ENCODE peak calls at places on chromosome 16, in ten cellular contexts. One of them, this sample, is unnamed.

GRCh38 chr16:57619606-57620315 is 8.7 kb upstream of the ADGRG1 start:
- DNase-seq in cardiac fibroblast: no peak
- DNase-seq in NCI-H146: peak
- DNase-seq in psoas muscle: no peak
- DNase-seq in SIG-M5: no peak
- DNase-seq in DMS153: peak
- DNase-seq in dermis blood vessel endothelial cell: no peak
- DNase-seq in substantia nigra: no peak
- DNase-seq in left ventricle myocardium superior: no peak
- DNase-seq in AG09309: no peak
- DNase-seq in this sample: no peak

GRCh38 chr16:28309811-28310311 is 17.5 kb downstream of the SBK1 start:
- DNase-seq in psoas muscle: no peak
- DNase-seq in AG09309: no peak
- DNase-seq in cardiac fibroblast: no peak
- DNase-seq in DMS153: no peak
- DNase-seq in SIG-M5: no peak
- DNase-seq in left ventricle myocardium superior: peak
- DNase-seq in substantia nigra: no peak
- DNase-seq in dermis blood vessel endothelial cell: no peak
- DNase-seq in NCI-H146: no peak
- DNase-seq in this sample: peak

GRCh38 chr16:69619514-69619913 is 53.7 kb downstream of the NFAT5 start:
- DNase-seq in dermis blood vessel endothelial cell: peak
- DNase-seq in SIG-M5: no peak
- DNase-seq in DMS153: no peak
- DNase-seq in left ventricle myocardium superior: no peak
- DNase-seq in cardiac fibroblast: peak
- DNase-seq in substantia nigra: no peak
- DNase-seq in psoas muscle: no peak
- DNase-seq in AG09309: no peak
- DNase-seq in NCI-H146: no peak
- DNase-seq in this sample: no peak

GRCh38 chr16:8963010-8963824 is 489 bp downstream of the USP7 start:
- DNase-seq in psoas muscle: peak
- DNase-seq in AG09309: no peak
- DNase-seq in dermis blood vessel endothelial cell: peak
- DNase-seq in cardiac fibroblast: no peak
- DNase-seq in NCI-H146: peak
- DNase-seq in DMS153: no peak
- DNase-seq in substantia nigra: no peak
- DNase-seq in SIG-M5: no peak
- DNase-seq in left ventricle myocardium superior: no peak
- DNase-seq in this sample: no peak

GRCh38 chr16:82391690-82392089 is 221.7 kb upstream of the MPHOSPH6 start:
- DNase-seq in SIG-M5: no peak
- DNase-seq in cardiac fibroblast: no peak
- DNase-seq in NCI-H146: no peak
- DNase-seq in substantia nigra: no peak
- DNase-seq in left ventricle myocardium superior: no peak
- DNase-seq in AG09309: no peak
- DNase-seq in DMS153: no peak
- DNase-seq in psoas muscle: no peak
- DNase-seq in dermis blood vessel endothelial cell: no peak
- DNase-seq in this sample: no peak

GRCh38 chr16:64580558-64580957 is 541.3 kb downstream of the CDH11 start:
- DNase-seq in DMS153: no peak
- DNase-seq in left ventricle myocardium superior: no peak
- DNase-seq in substantia nigra: no peak
- DNase-seq in psoas muscle: no peak
- DNase-seq in SIG-M5: no peak
- DNase-seq in dermis blood vessel endothelial cell: no peak
- DNase-seq in AG09309: no peak
- DNase-seq in cardiac fibroblast: no peak
- DNase-seq in NCI-H146: no peak
- DNase-seq in this sample: no peak

GRCh38 chr16:69187891-69188451 is 1.0 kb downstream of the SNTB2 start:
- DNase-seq in dermis blood vessel endothelial cell: peak
- DNase-seq in left ventricle myocardium superior: peak
- DNase-seq in AG09309: no peak
- DNase-seq in NCI-H146: peak
- DNase-seq in substantia nigra: no peak
- DNase-seq in DMS153: no peak
- DNase-seq in cardiac fibroblast: peak
- DNase-seq in SIG-M5: no peak
- DNase-seq in psoas muscle: peak
- DNase-seq in this sample: peak

GRCh38 chr16:81511371-81511770 is 66.8 kb downstream of the CMIP start:
- DNase-seq in left ventricle myocardium superior: no peak
- DNase-seq in cardiac fibroblast: peak
- DNase-seq in substantia nigra: no peak
- DNase-seq in NCI-H146: no peak
- DNase-seq in DMS153: no peak
- DNase-seq in dermis blood vessel endothelial cell: peak
- DNase-seq in AG09309: no peak
- DNase-seq in SIG-M5: no peak
- DNase-seq in psoas muscle: no peak
- DNase-seq in this sample: no peak

GRCh38 chr16:72938426-72939164 is 109.3 kb downstream of the ZFHX3 start:
- DNase-seq in DMS153: no peak
- DNase-seq in SIG-M5: no peak
- DNase-seq in left ventricle myocardium superior: peak
- DNase-seq in substantia nigra: no peak
- DNase-seq in cardiac fibroblast: peak
- DNase-seq in AG09309: no peak
- DNase-seq in NCI-H146: no peak
- DNase-seq in dermis blood vessel endothelial cell: peak
- DNase-seq in psoas muscle: peak
- DNase-seq in this sample: no peak

GRCh38 chr16:12260647-12261262 is 284.2 kb downstream of the SNX29 start:
- DNase-seq in DMS153: no peak
- DNase-seq in NCI-H146: peak
- DNase-seq in left ventricle myocardium superior: peak
- DNase-seq in SIG-M5: no peak
- DNase-seq in psoas muscle: no peak
- DNase-seq in substantia nigra: no peak
- DNase-seq in cardiac fibroblast: peak
- DNase-seq in dermis blood vessel endothelial cell: peak
- DNase-seq in AG09309: no peak
- DNase-seq in this sample: no peak

GRCh38 chr16:8831450-8832382 is 34.1 kb downstream of the PMM2 start:
- DNase-seq in substantia nigra: no peak
- DNase-seq in DMS153: no peak
- DNase-seq in left ventricle myocardium superior: no peak
- DNase-seq in NCI-H146: no peak
- DNase-seq in dermis blood vessel endothelial cell: no peak
- DNase-seq in psoas muscle: no peak
- DNase-seq in cardiac fibroblast: no peak
- DNase-seq in SIG-M5: no peak
- DNase-seq in AG09309: no peak
- DNase-seq in this sample: no peak

GRCh38 chr16:14375132-14375491 is 254.9 kb downstream of the PARN start:
- DNase-seq in left ventricle myocardium superior: no peak
- DNase-seq in SIG-M5: no peak
- DNase-seq in substantia nigra: no peak
- DNase-seq in psoas muscle: no peak
- DNase-seq in DMS153: no peak
- DNase-seq in dermis blood vessel endothelial cell: no peak
- DNase-seq in AG09309: no peak
- DNase-seq in cardiac fibroblast: peak
- DNase-seq in NCI-H146: no peak
- DNase-seq in this sample: no peak

GRCh38 chr16:13453325-13453724 is 466.6 kb upstream of the ERCC4 start:
- DNase-seq in substantia nigra: no peak
- DNase-seq in DMS153: peak
- DNase-seq in psoas muscle: no peak
- DNase-seq in AG09309: no peak
- DNase-seq in NCI-H146: peak
- DNase-seq in left ventricle myocardium superior: no peak
- DNase-seq in dermis blood vessel endothelial cell: peak
- DNase-seq in cardiac fibroblast: no peak
- DNase-seq in SIG-M5: no peak
- DNase-seq in this sample: no peak

GRCh38 chr16:55384848-55385247 is 60.8 kb downstream of the IRX6 start:
- DNase-seq in SIG-M5: no peak
- DNase-seq in AG09309: no peak
- DNase-seq in left ventricle myocardium superior: no peak
- DNase-seq in cardiac fibroblast: no peak
- DNase-seq in psoas muscle: no peak
- DNase-seq in DMS153: no peak
- DNase-seq in NCI-H146: no peak
- DNase-seq in dermis blood vessel endothelial cell: no peak
- DNase-seq in substantia nigra: no peak
- DNase-seq in this sample: no peak

GRCh38 chr16:70702624-70703023 is 16.8 kb upstream of the MTSS2 start:
- DNase-seq in dermis blood vessel endothelial cell: no peak
- DNase-seq in NCI-H146: no peak
- DNase-seq in SIG-M5: no peak
- DNase-seq in left ventricle myocardium superior: no peak
- DNase-seq in DMS153: peak
- DNase-seq in substantia nigra: no peak
- DNase-seq in psoas muscle: no peak
- DNase-seq in AG09309: no peak
- DNase-seq in cardiac fibroblast: no peak
- DNase-seq in this sample: no peak

GRCh38 chr16:29644338-29644857 is 18.6 kb upstream of the SPN start:
- DNase-seq in psoas muscle: no peak
- DNase-seq in substantia nigra: no peak
- DNase-seq in cardiac fibroblast: no peak
- DNase-seq in left ventricle myocardium superior: no peak
- DNase-seq in NCI-H146: no peak
- DNase-seq in dermis blood vessel endothelial cell: no peak
- DNase-seq in DMS153: no peak
- DNase-seq in AG09309: no peak
- DNase-seq in SIG-M5: no peak
- DNase-seq in this sample: no peak

GRCh38 chr16:48901712-48902374 is 291.9 kb upstream of the N4BP1 start:
- DNase-seq in left ventricle myocardium superior: no peak
- DNase-seq in DMS153: no peak
- DNase-seq in substantia nigra: no peak
- DNase-seq in dermis blood vessel endothelial cell: no peak
- DNase-seq in AG09309: no peak
- DNase-seq in psoas muscle: no peak
- DNase-seq in cardiac fibroblast: no peak
- DNase-seq in NCI-H146: no peak
- DNase-seq in SIG-M5: no peak
- DNase-seq in this sample: no peak

GRCh38 chr16:52573365-52574104 is 26.6 kb upstream of the TOX3 start:
- DNase-seq in DMS153: peak
- DNase-seq in substantia nigra: no peak
- DNase-seq in psoas muscle: no peak
- DNase-seq in left ventricle myocardium superior: no peak
- DNase-seq in AG09309: no peak
- DNase-seq in SIG-M5: no peak
- DNase-seq in NCI-H146: peak
- DNase-seq in cardiac fibroblast: no peak
- DNase-seq in dermis blood vessel endothelial cell: no peak
- DNase-seq in this sample: no peak

GRCh38 chr16:88784074-88784855 is 755 bp downstream of the PIEZO1 start:
- DNase-seq in dermis blood vessel endothelial cell: peak
- DNase-seq in cardiac fibroblast: peak
- DNase-seq in substantia nigra: no peak
- DNase-seq in NCI-H146: no peak
- DNase-seq in SIG-M5: no peak
- DNase-seq in DMS153: no peak
- DNase-seq in psoas muscle: peak
- DNase-seq in left ventricle myocardium superior: peak
- DNase-seq in AG09309: no peak
- DNase-seq in this sample: peak

GRCh38 chr16:66551788-66552287 is 538 bp upstream of the CKLF start:
- DNase-seq in left ventricle myocardium superior: no peak
- DNase-seq in NCI-H146: no peak
- DNase-seq in dermis blood vessel endothelial cell: no peak
- DNase-seq in psoas muscle: no peak
- DNase-seq in SIG-M5: no peak
- DNase-seq in substantia nigra: no peak
- DNase-seq in AG09309: no peak
- DNase-seq in cardiac fibroblast: no peak
- DNase-seq in DMS153: no peak
- DNase-seq in this sample: no peak

GRCh38 chr16:73605309-73605708 is 557.4 kb upstream of the ZFHX3 start:
- DNase-seq in AG09309: no peak
- DNase-seq in dermis blood vessel endothelial cell: no peak
- DNase-seq in substantia nigra: no peak
- DNase-seq in psoas muscle: no peak
- DNase-seq in DMS153: no peak
- DNase-seq in left ventricle myocardium superior: no peak
- DNase-seq in NCI-H146: no peak
- DNase-seq in cardiac fibroblast: no peak
- DNase-seq in SIG-M5: no peak
- DNase-seq in this sample: no peak

GRCh38 chr16:17633146-17633966 is 162.6 kb upstream of the XYLT1 start:
- DNase-seq in left ventricle myocardium superior: no peak
- DNase-seq in AG09309: no peak
- DNase-seq in SIG-M5: no peak
- DNase-seq in DMS153: no peak
- DNase-seq in NCI-H146: no peak
- DNase-seq in dermis blood vessel endothelial cell: no peak
- DNase-seq in psoas muscle: no peak
- DNase-seq in cardiac fibroblast: no peak
- DNase-seq in substantia nigra: no peak
- DNase-seq in this sample: no peak

GRCh38 chr16:87924937-87925670 is 11.2 kb downstream of the CA5A start:
- DNase-seq in cardiac fibroblast: no peak
- DNase-seq in DMS153: peak
- DNase-seq in SIG-M5: no peak
- DNase-seq in psoas muscle: no peak
- DNase-seq in NCI-H146: peak
- DNase-seq in substantia nigra: no peak
- DNase-seq in dermis blood vessel endothelial cell: no peak
- DNase-seq in left ventricle myocardium superior: no peak
- DNase-seq in AG09309: no peak
- DNase-seq in this sample: no peak

GRCh38 chr16:19559242-19559910 is 3.9 kb downstream of the VPS35L start:
- DNase-seq in substantia nigra: no peak
- DNase-seq in psoas muscle: no peak
- DNase-seq in left ventricle myocardium superior: no peak
- DNase-seq in cardiac fibroblast: peak
- DNase-seq in dermis blood vessel endothelial cell: peak
- DNase-seq in AG09309: peak
- DNase-seq in DMS153: peak
- DNase-seq in NCI-H146: peak
- DNase-seq in SIG-M5: no peak
- DNase-seq in this sample: peak

GRCh38 chr16:88936008-88936912 is 40.7 kb downstream of the CBFA2T3 start:
- DNase-seq in substantia nigra: no peak
- DNase-seq in left ventricle myocardium superior: peak
- DNase-seq in dermis blood vessel endothelial cell: no peak
- DNase-seq in cardiac fibroblast: no peak
- DNase-seq in DMS153: peak
- DNase-seq in AG09309: no peak
- DNase-seq in NCI-H146: peak
- DNase-seq in psoas muscle: no peak
- DNase-seq in SIG-M5: peak
- DNase-seq in this sample: no peak